ENCODE peak calls at places on chromosomes 3 and 15, in nine cellular contexts. W is psoas muscle; T is naive thymus-derived CD8-positive, alpha-beta T cell; D is T-helper 1 cell; L is activated naive CD4-positive, alpha-beta T cell treated with anti-CD3 and anti-CD28 coated beads, Interleukin-2, amount 50 U/mL, for 72 hours; A is cardiac muscle cell; Y is ELF-1; J is NCI-H1092 treated with DMSO at 0.1 percent for 48 hours; B is stimulated activated naive B cell treated with anti-CD40 and anti-IgM and Interleukin-4, amounts not matched to agents 10 μg/mL and 1 μg/mL and 100 μg/mL, for 72 hours. P is an unnamed sample.

GRCh38 chr3:126349611-126350501 is 7.4 kb downstream of the KLF15 start:
- DNase-seq in W (peak; percentile 60), T (no peak), D (no peak), L (peak; percentile 20), A (no peak), Y (no peak), J (no peak), B (no peak), P (peak; percentile 16)

GRCh38 chr3:57281710-57282109 is 10.8 kb downstream of the ASB14 start:
- DNase-seq in W (no peak), T (no peak), D (peak; percentile 9), L (no peak), A (peak; percentile 17), Y (no peak), J (no peak), B (no peak), P (no peak)

GRCh38 chr3:48789665-48790064 is 58.0 kb downstream of the PRKAR2A start:
- DNase-seq in W (no peak), T (no peak), D (no peak), L (no peak), A (no peak), Y (no peak), J (no peak), B (no peak), P (no peak)

GRCh38 chr15:75551076-75551475 is 28.0 kb downstream of the PTPN9 start:
- DNase-seq in W (no peak), T (no peak), D (no peak), L (no peak), A (no peak), Y (no peak), J (no peak), B (no peak), P (no peak)

GRCh38 chr3:38059597-38059996 is 20.6 kb downstream of the DLEC1 start:
- DNase-seq in W (no peak), T (no peak), D (no peak), L (no peak), A (no peak), Y (no peak), J (no peak), B (no peak), P (no peak)

GRCh38 chr3:39408493-39409372 is 2.2 kb downstream of the RPSA start:
- DNase-seq in W (no peak), T (peak; percentile 19), D (no peak), L (no peak), A (no peak), Y (peak; percentile 50), J (no peak), B (no peak), P (no peak)

GRCh38 chr3:102483556-102483955 is 48.7 kb downstream of the ZPLD1 start:
- DNase-seq in W (no peak), T (no peak), D (no peak), L (no peak), A (no peak), Y (no peak), J (no peak), B (no peak), P (no peak)

GRCh38 chr3:190382082-190382481 is 5.9 kb upstream of the CLDN16 start:
- DNase-seq in W (no peak), T (no peak), D (no peak), L (no peak), A (peak; percentile 11), Y (no peak), J (no peak), B (no peak), P (no peak)

GRCh38 chr15:66145242-66146182 is 108.0 kb downstream of the MEGF11 start:
- DNase-seq in W (no peak), T (no peak), D (no peak), L (no peak), A (no peak), Y (peak; percentile 39), J (peak; percentile 46), B (no peak), P (no peak)

P was measured in tibial artery.